ENCODE peak calls at places on chromosomes 11 and 22, in seven cellular contexts. One of them, this sample, is unnamed.
A peak's percentile ranks its signal among the peaks of the same experiment; 100 is the strongest.

GRCh38 chr11:78168539-78169477 is 19.6 kb downstream of the KCTD21 start:
- DNase-seq in HCT116: no peak
- DNase-seq in psoas muscle: peak; percentile 87
- DNase-seq in epithelial cell of esophagus: no peak
- DNase-seq in IMR-90: peak; percentile 88
- DNase-seq in CD8-positive, alpha-beta T cell: no peak
- DNase-seq in cardiac muscle cell: peak; percentile 96
- DNase-seq in this sample: no peak

GRCh38 chr22:33006220-33006954 is 51.8 kb downstream of the SYN3 start:
- DNase-seq in HCT116: no peak
- DNase-seq in psoas muscle: no peak
- DNase-seq in epithelial cell of esophagus: peak; percentile 75
- DNase-seq in IMR-90: no peak
- DNase-seq in CD8-positive, alpha-beta T cell: no peak
- DNase-seq in cardiac muscle cell: no peak
- DNase-seq in this sample: no peak

GRCh38 chr11:92607969-92608711 is 361.3 kb upstream of the MTNR1B start:
- DNase-seq in HCT116: no peak
- DNase-seq in psoas muscle: no peak
- DNase-seq in epithelial cell of esophagus: no peak
- DNase-seq in IMR-90: no peak
- DNase-seq in CD8-positive, alpha-beta T cell: no peak
- DNase-seq in cardiac muscle cell: no peak
- DNase-seq in this sample: no peak

GRCh38 chr11:74154621-74155281 is 16.1 kb downstream of the C2CD3 start:
- DNase-seq in HCT116: no peak
- DNase-seq in psoas muscle: no peak
- DNase-seq in epithelial cell of esophagus: no peak
- DNase-seq in IMR-90: no peak
- DNase-seq in CD8-positive, alpha-beta T cell: no peak
- DNase-seq in cardiac muscle cell: peak; percentile 62
- DNase-seq in this sample: no peak

GRCh38 chr11:61728940-61729219 is 23.6 kb upstream of the MYRF start:
- DNase-seq in HCT116: peak; percentile 52
- DNase-seq in psoas muscle: no peak
- DNase-seq in epithelial cell of esophagus: peak; percentile 45
- DNase-seq in IMR-90: peak; percentile 50
- DNase-seq in CD8-positive, alpha-beta T cell: no peak
- DNase-seq in cardiac muscle cell: peak; percentile 31
- DNase-seq in this sample: no peak

GRCh38 chr11:110059706-110060430 is 33.3 kb upstream of the ZC3H12C start:
- DNase-seq in HCT116: no peak
- DNase-seq in psoas muscle: no peak
- DNase-seq in epithelial cell of esophagus: peak; percentile 57
- DNase-seq in IMR-90: peak; percentile 58
- DNase-seq in CD8-positive, alpha-beta T cell: no peak
- DNase-seq in cardiac muscle cell: peak; percentile 23
- DNase-seq in this sample: no peak

GRCh38 chr22:49548356-49549202 is 279.1 kb downstream of the BRD1 start:
- DNase-seq in HCT116: no peak
- DNase-seq in psoas muscle: no peak
- DNase-seq in epithelial cell of esophagus: no peak
- DNase-seq in IMR-90: no peak
- DNase-seq in CD8-positive, alpha-beta T cell: no peak
- DNase-seq in cardiac muscle cell: no peak
- DNase-seq in this sample: no peak

GRCh38 chr11:77473001-77473800 is 693 bp downstream of the PAK1 start:
- DNase-seq in HCT116: no peak
- DNase-seq in psoas muscle: peak; percentile 34
- DNase-seq in epithelial cell of esophagus: peak; percentile 60
- DNase-seq in IMR-90: no peak
- DNase-seq in CD8-positive, alpha-beta T cell: peak; percentile 68
- DNase-seq in cardiac muscle cell: peak; percentile 32
- DNase-seq in this sample: peak; percentile 36

GRCh38 chr11:114257621-114258558 is 38.3 kb upstream of the NNMT start:
- DNase-seq in HCT116: no peak
- DNase-seq in psoas muscle: peak; percentile 69
- DNase-seq in epithelial cell of esophagus: no peak
- DNase-seq in IMR-90: no peak
- DNase-seq in CD8-positive, alpha-beta T cell: no peak
- DNase-seq in cardiac muscle cell: peak; percentile 69
- DNase-seq in this sample: peak; percentile 80

GRCh38 chr22:38304526-38304925 is 12.7 kb downstream of the CSNK1E start:
- DNase-seq in HCT116: no peak
- DNase-seq in psoas muscle: peak; percentile 48
- DNase-seq in epithelial cell of esophagus: no peak
- DNase-seq in IMR-90: no peak
- DNase-seq in CD8-positive, alpha-beta T cell: no peak
- DNase-seq in cardiac muscle cell: peak; percentile 23
- DNase-seq in this sample: no peak
- TF ChIP-seq CTCF in HCT116: no peak
- TF ChIP-seq CTCF in psoas muscle: peak; percentile 27
- TF ChIP-seq CTCF in epithelial cell of esophagus: no peak
- TF ChIP-seq CTCF in IMR-90: peak; percentile 9
- TF ChIP-seq CTCF in CD8-positive, alpha-beta T cell: no peak
- TF ChIP-seq CTCF in cardiac muscle cell: no peak
- TF ChIP-seq CTCF in this sample: peak; percentile 26

GRCh38 chr11:76181371-76181770 is 24.9 kb downstream of the WNT11 start:
- DNase-seq in HCT116: no peak
- DNase-seq in psoas muscle: no peak
- DNase-seq in epithelial cell of esophagus: no peak
- DNase-seq in IMR-90: no peak
- DNase-seq in CD8-positive, alpha-beta T cell: no peak
- DNase-seq in cardiac muscle cell: no peak
- DNase-seq in this sample: no peak
- TF ChIP-seq CTCF in HCT116: no peak
- TF ChIP-seq CTCF in psoas muscle: no peak
- TF ChIP-seq CTCF in epithelial cell of esophagus: no peak
- TF ChIP-seq CTCF in IMR-90: no peak
- TF ChIP-seq CTCF in CD8-positive, alpha-beta T cell: no peak
- TF ChIP-seq CTCF in cardiac muscle cell: no peak
- TF ChIP-seq CTCF in this sample: no peak

GRCh38 chr11:94558932-94559331 is 8.2 kb upstream of the PIWIL4 start:
- DNase-seq in HCT116: no peak
- DNase-seq in psoas muscle: no peak
- DNase-seq in epithelial cell of esophagus: no peak
- DNase-seq in IMR-90: no peak
- DNase-seq in CD8-positive, alpha-beta T cell: no peak
- DNase-seq in cardiac muscle cell: no peak
- DNase-seq in this sample: no peak

GRCh38 chr11:94558468-94558867 is 8.7 kb upstream of the PIWIL4 start:
- DNase-seq in HCT116: no peak
- DNase-seq in psoas muscle: no peak
- DNase-seq in epithelial cell of esophagus: no peak
- DNase-seq in IMR-90: no peak
- DNase-seq in CD8-positive, alpha-beta T cell: no peak
- DNase-seq in cardiac muscle cell: no peak
- DNase-seq in this sample: no peak

GRCh38 chr11:94563848-94564442 is 3.2 kb upstream of the PIWIL4 start:
- DNase-seq in HCT116: no peak
- DNase-seq in psoas muscle: no peak
- DNase-seq in epithelial cell of esophagus: no peak
- DNase-seq in IMR-90: no peak
- DNase-seq in CD8-positive, alpha-beta T cell: no peak
- DNase-seq in cardiac muscle cell: no peak
- DNase-seq in this sample: no peak

GRCh38 chr11:94567181-94567670 is at the start of gene PIWIL4:
- DNase-seq in HCT116: no peak
- DNase-seq in psoas muscle: no peak
- DNase-seq in epithelial cell of esophagus: no peak
- DNase-seq in IMR-90: no peak
- DNase-seq in CD8-positive, alpha-beta T cell: no peak
- DNase-seq in cardiac muscle cell: no peak
- DNase-seq in this sample: no peak

GRCh38 chr11:94563176-94563847 is 3.9 kb upstream of the PIWIL4 start:
- DNase-seq in HCT116: no peak
- DNase-seq in psoas muscle: no peak
- DNase-seq in epithelial cell of esophagus: peak; percentile 71
- DNase-seq in IMR-90: peak; percentile 77
- DNase-seq in CD8-positive, alpha-beta T cell: no peak
- DNase-seq in cardiac muscle cell: peak; percentile 75
- DNase-seq in this sample: no peak
- TF ChIP-seq CTCF in HCT116: peak; percentile 16
- TF ChIP-seq CTCF in psoas muscle: peak; percentile 36
- TF ChIP-seq CTCF in epithelial cell of esophagus: peak; percentile 54
- TF ChIP-seq CTCF in IMR-90: peak; percentile 62
- TF ChIP-seq CTCF in CD8-positive, alpha-beta T cell: no peak
- TF ChIP-seq CTCF in cardiac muscle cell: peak; percentile 41
- TF ChIP-seq CTCF in this sample: no peak

GRCh38 chr22:35712672-35713071 is 5.0 kb upstream of the APOL5 start:
- DNase-seq in HCT116: no peak
- DNase-seq in psoas muscle: no peak
- DNase-seq in epithelial cell of esophagus: no peak
- DNase-seq in IMR-90: no peak
- DNase-seq in CD8-positive, alpha-beta T cell: no peak
- DNase-seq in cardiac muscle cell: no peak
- DNase-seq in this sample: no peak
- TF ChIP-seq CTCF in HCT116: peak; percentile 23
- TF ChIP-seq CTCF in psoas muscle: no peak
- TF ChIP-seq CTCF in epithelial cell of esophagus: no peak
- TF ChIP-seq CTCF in IMR-90: no peak
- TF ChIP-seq CTCF in CD8-positive, alpha-beta T cell: no peak
- TF ChIP-seq CTCF in cardiac muscle cell: no peak
- TF ChIP-seq CTCF in this sample: no peak

DNA sequence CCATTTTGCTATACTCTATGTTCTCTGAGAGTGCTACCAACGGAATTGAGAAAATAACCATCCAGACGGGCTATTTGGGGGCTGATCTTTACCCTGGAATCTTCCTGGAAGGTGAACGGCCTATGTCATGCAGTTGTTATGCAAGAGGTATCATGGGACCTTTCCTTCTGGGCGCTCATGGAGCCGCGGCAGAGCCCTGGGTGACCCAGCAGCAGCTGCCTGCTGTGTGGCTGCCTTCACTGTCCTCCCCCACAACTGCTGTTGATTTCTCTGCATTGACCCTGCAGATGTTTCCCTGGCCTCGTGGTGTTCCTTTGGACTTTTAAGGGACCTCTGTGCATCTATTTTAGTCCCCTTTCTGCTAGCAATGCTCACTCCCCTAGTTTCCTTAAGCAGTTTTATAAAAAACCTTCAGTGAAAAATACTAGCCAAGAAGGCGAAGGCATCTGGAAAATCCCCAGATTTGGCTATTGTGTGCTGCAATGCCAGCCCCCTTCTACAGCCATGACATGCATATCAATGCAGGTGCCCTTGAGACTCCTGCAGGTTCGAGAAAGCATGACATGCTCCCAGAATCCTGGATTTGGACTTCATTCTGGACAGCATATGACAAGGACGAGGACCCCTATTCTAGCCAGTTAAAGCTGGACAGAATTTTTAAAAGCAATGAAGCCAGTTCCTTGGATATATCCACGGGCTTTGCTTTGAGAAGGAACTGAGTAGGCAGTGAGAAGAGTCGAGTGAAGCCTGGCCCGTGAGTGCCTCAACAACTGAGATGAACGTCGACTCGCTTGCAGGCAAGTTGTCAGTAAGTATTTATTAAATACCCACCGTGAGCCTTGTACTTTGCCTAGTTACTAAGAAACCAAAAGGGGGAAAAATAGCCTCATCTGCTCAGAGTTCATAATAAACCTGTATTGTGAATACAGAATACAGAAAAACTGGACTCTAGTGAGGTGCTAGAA is at the start of gene SLC25A18:
- DNase-seq in HCT116: no peak
- DNase-seq in psoas muscle: peak; percentile 78
- DNase-seq in epithelial cell of esophagus: no peak
- DNase-seq in IMR-90: no peak
- DNase-seq in CD8-positive, alpha-beta T cell: no peak
- DNase-seq in cardiac muscle cell: peak; percentile 80
- DNase-seq in this sample: no peak
- TF ChIP-seq CTCF in HCT116: peak; percentile 28
- TF ChIP-seq CTCF in psoas muscle: peak; percentile 10
- TF ChIP-seq CTCF in epithelial cell of esophagus: no peak
- TF ChIP-seq CTCF in IMR-90: no peak
- TF ChIP-seq CTCF in CD8-positive, alpha-beta T cell: no peak
- TF ChIP-seq CTCF in cardiac muscle cell: peak; percentile 29
- TF ChIP-seq CTCF in this sample: peak; percentile 43

DNA sequence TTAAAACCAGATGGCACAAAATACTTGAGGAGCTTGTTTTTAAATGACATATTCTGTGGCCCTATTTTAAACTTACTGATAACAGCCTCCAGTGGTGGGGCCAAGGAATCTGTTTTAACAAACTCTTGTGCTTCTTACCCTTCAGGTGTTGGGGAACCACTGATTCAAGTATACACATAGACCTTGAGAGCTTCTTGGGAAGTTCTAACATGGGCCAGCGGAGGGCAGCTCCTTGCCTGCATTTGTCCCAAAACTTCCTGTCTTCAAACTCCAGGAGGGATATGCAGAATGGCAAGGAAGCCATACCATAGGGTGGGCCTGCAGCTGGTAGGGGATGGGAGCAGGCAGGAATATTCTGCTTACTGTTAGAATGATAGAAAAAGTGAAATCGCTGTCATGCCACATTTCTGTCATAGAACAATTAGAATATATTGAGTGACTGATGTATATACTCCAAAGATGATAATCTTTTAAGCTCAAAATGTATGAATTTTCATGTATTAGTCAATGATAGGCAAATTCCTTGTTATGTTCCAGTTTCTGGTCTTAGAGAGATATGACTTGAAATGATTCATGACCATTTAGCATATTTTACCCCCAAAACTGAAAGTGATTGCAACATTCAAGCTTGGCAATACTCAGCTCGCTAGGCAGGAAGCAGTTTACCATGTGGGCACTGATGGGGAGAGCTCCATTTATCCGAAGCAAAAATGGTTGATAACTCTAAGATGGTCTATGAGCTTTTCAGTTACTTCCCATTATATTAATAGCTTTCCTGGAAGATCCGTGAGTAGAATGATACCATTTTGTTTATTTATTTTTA is 9.2 kb downstream of the EXT2 start:
- DNase-seq in HCT116: no peak
- DNase-seq in psoas muscle: no peak
- DNase-seq in epithelial cell of esophagus: peak; percentile 5
- DNase-seq in IMR-90: no peak
- DNase-seq in CD8-positive, alpha-beta T cell: no peak
- DNase-seq in cardiac muscle cell: peak; percentile 78
- DNase-seq in this sample: no peak
- TF ChIP-seq CTCF in HCT116: peak; percentile 35
- TF ChIP-seq CTCF in psoas muscle: no peak
- TF ChIP-seq CTCF in epithelial cell of esophagus: peak; percentile 5
- TF ChIP-seq CTCF in IMR-90: no peak
- TF ChIP-seq CTCF in CD8-positive, alpha-beta T cell: no peak
- TF ChIP-seq CTCF in cardiac muscle cell: peak; percentile 25
- TF ChIP-seq CTCF in this sample: no peak

GRCh38 chr11:86198156-86198555 is 46.4 kb upstream of the EED start:
- DNase-seq in HCT116: no peak
- DNase-seq in psoas muscle: no peak
- DNase-seq in epithelial cell of esophagus: no peak
- DNase-seq in IMR-90: no peak
- DNase-seq in CD8-positive, alpha-beta T cell: no peak
- DNase-seq in cardiac muscle cell: no peak
- DNase-seq in this sample: no peak
- TF ChIP-seq CTCF in HCT116: no peak
- TF ChIP-seq CTCF in psoas muscle: no peak
- TF ChIP-seq CTCF in epithelial cell of esophagus: no peak
- TF ChIP-seq CTCF in IMR-90: no peak
- TF ChIP-seq CTCF in CD8-positive, alpha-beta T cell: no peak
- TF ChIP-seq CTCF in cardiac muscle cell: no peak
- TF ChIP-seq CTCF in this sample: no peak